ENCODE peak calls at places on chromosomes 2 and 18, in five cellular contexts. E is A549, W is K562, K is HepG2, A is GM12878. I is an unnamed sample.

GRCh38 chr18:3012306-3012919 is 531 bp downstream of the LPIN2 start:
- DNase-seq in W (peak), A (no peak), K (no peak), E (peak), I (peak)

GRCh38 chr2:1055014-1055595 is 104.5 kb downstream of the SNTG2 start:
- DNase-seq in E (no peak), K (no peak), W (no peak), A (no peak), I (no peak)

GRCh38 chr18:7329036-7329435 is 98.1 kb downstream of the LRRC30 start:
- DNase-seq in A (no peak), E (peak), K (no peak), W (no peak), I (no peak)

GRCh38 chr2:96556441-96557330 is 20.1 kb downstream of the ARID5A start:
- DNase-seq in E (peak), A (no peak), W (no peak), K (peak), I (no peak)

GRCh38 chr2:227324671-227325055 is 388 bp upstream of the MFF start:
- DNase-seq in E (no peak), K (no peak), W (peak), A (no peak), I (no peak)

GRCh38 chr2:187783446-187783845 is 229.2 kb upstream of the TFPI start:
- DNase-seq in W (no peak), E (peak), A (no peak), K (no peak), I (no peak)

GRCh38 chr2:208360259-208361076 is 46.1 kb upstream of the PTH2R start:
- DNase-seq in A (no peak), K (no peak), E (no peak), W (no peak), I (no peak)

GRCh38 chr2:169363027-169363569 is 764 bp upstream of the LRP2 start:
- DNase-seq in E (peak), W (no peak), K (no peak), A (no peak), I (no peak)

GRCh38 chr18:62935994-62936393 is 220.7 kb downstream of the PHLPP1 start:
- DNase-seq in A (no peak), E (no peak), W (no peak), K (no peak), I (no peak)

GRCh38 chr2:11389551-11390528 is 45.4 kb upstream of the ROCK2 start:
- DNase-seq in K (peak), E (peak), W (no peak), A (no peak), I (no peak)

GRCh38 chr2:8080063-8080462 is 601.8 kb upstream of the ID2 start:
- DNase-seq in E (no peak), K (no peak), W (no peak), A (no peak), I (no peak)

GRCh38 chr2:189115126-189115525 is 64.4 kb downstream of the COL5A2 start:
- DNase-seq in K (no peak), E (no peak), A (no peak), W (no peak), I (no peak)

GRCh38 chr2:44268259-44268649 is 7.0 kb upstream of the SLC3A1 start:
- DNase-seq in A (no peak), W (no peak), E (peak), K (no peak), I (no peak)

GRCh38 chr2:111171337-111171930 is 50.7 kb downstream of the BCL2L11 start:
- DNase-seq in A (no peak), K (no peak), E (no peak), W (no peak), I (no peak)

GRCh38 chr2:102177814-102178478 is 8.9 kb upstream of the IL1RL2 start:
- DNase-seq in K (no peak), W (no peak), A (no peak), E (no peak), I (no peak)

GRCh38 chr2:98607741-98608117 is 583 bp downstream of the COA5 start:
- DNase-seq in K (no peak), W (no peak), E (no peak), A (no peak), I (no peak)

GRCh38 chr2:84879595-84880394 is 1.1 kb downstream of the TRABD2A start:
- DNase-seq in W (no peak), K (no peak), E (no peak), A (no peak), I (peak)

GRCh38 chr2:221943078-221943810 is 355.6 kb downstream of the PAX3 start:
- DNase-seq in E (no peak), K (no peak), W (no peak), A (no peak), I (no peak)

GRCh38 chr2:23418056-23418455 is 33.1 kb downstream of the KLHL29 start:
- DNase-seq in W (no peak), K (no peak), E (no peak), A (no peak), I (no peak)

GRCh38 chr2:132252191-132252893 is 90.6 kb upstream of the ANKRD30BL start:
- DNase-seq in W (no peak), K (no peak), E (no peak), A (no peak), I (no peak)

GRCh38 chr2:20051518-20052228 is at the start of gene LAPTM4A:
- DNase-seq in A (peak), W (peak), K (peak), E (peak), I (peak)
- TF ChIP-seq CTCF in A (no peak), W (peak), K (peak), E (no peak), I (no peak)

GRCh38 chr2:241894056-241894641 is 24.6 kb downstream of the RTP5 start:
- DNase-seq in A (no peak), E (no peak), W (no peak), K (no peak), I (no peak)

GRCh38 chr2:241895732-241896641 is 26.5 kb downstream of the RTP5 start:
- DNase-seq in K (no peak), E (peak), W (no peak), A (no peak), I (no peak)

GRCh38 chr2:241893265-241893664 is 23.7 kb downstream of the RTP5 start:
- DNase-seq in K (no peak), A (no peak), E (no peak), W (no peak), I (peak)

GRCh38 chr2:241895427-241895731 is 25.9 kb downstream of the RTP5 start:
- DNase-seq in K (no peak), A (no peak), E (no peak), W (no peak), I (no peak)

GRCh38 chr2:241894681-241895426 is 25.3 kb downstream of the RTP5 start:
- DNase-seq in W (no peak), K (no peak), A (no peak), E (no peak), I (no peak)
- TF ChIP-seq ESRRA in W (no peak), K (no peak), A (no peak), E (no peak), I (no peak)

DNA sequence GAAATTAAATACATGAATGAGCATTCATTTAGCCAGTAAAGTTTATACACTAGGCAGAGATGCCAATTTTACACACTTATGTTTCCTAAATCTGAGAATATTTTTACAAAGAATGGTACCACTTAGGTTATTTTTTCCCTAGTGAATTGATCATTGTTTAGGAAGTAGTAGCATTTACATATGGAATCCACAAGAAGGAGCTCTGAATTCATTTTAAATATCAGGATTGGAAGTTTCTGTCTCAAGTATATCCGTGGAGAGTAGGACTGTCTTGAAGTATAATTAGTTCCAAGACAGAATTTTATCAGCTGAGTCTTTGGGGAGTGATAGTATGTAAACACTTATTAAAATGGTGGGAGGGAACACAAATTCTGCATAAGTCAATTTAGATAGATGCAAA is 82.2 kb upstream of the FAM98A start:
- DNase-seq in K (no peak), E (peak), A (no peak), W (no peak), I (no peak)
- TF ChIP-seq CTCF in K (no peak), E (peak), A (no peak), W (peak), I (no peak)

GRCh38 chr2:177593448-177593847 is 200.9 kb downstream of the AGPS start:
- DNase-seq in E (no peak), K (no peak), W (peak), A (no peak), I (no peak)
- TF ChIP-seq ESRRA in E (no peak), K (no peak), W (no peak), A (no peak), I (no peak)

GRCh38 chr2:59398081-59398480 is 1155.4 kb downstream of the BCL11A start:
- DNase-seq in A (no peak), K (no peak), E (no peak), W (no peak), I (no peak)

GRCh38 chr2:59399126-59399525 is 1154.3 kb downstream of the BCL11A start:
- DNase-seq in A (no peak), E (no peak), W (no peak), K (no peak), I (no peak)

GRCh38 chr2:59389240-59389639 is 1148.1 kb upstream of the FANCL start:
- DNase-seq in A (no peak), W (no peak), E (peak), K (no peak), I (no peak)

GRCh38 chr2:59390581-59390980 is 1149.5 kb upstream of the FANCL start:
- DNase-seq in A (no peak), K (no peak), W (no peak), E (no peak), I (no peak)

DNA sequence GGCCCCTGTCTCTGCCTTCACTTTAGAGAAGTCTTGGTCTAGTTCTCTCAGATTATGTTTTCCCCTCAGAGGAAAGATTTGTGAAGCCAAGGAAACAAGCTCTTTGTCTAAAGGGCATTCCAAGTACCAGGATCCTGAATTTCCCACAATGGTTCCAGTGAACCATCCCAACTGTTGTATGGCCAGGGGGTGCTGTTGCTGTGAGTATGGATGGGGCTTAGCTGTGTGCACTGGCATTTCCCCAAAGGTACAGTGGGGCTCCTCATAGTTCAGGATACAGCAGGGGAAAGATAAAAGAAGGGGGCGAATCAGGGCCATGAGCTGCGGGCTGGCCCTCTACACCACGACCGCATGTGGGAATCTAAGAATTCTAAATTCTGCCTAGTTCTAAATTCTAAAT is 1154.0 kb upstream of the FANCL start:
- DNase-seq in A (no peak), K (no peak), E (no peak), W (no peak), I (no peak)
- TF ChIP-seq CTCF in A (no peak), K (no peak), E (no peak), W (no peak), I (no peak)

DNA sequence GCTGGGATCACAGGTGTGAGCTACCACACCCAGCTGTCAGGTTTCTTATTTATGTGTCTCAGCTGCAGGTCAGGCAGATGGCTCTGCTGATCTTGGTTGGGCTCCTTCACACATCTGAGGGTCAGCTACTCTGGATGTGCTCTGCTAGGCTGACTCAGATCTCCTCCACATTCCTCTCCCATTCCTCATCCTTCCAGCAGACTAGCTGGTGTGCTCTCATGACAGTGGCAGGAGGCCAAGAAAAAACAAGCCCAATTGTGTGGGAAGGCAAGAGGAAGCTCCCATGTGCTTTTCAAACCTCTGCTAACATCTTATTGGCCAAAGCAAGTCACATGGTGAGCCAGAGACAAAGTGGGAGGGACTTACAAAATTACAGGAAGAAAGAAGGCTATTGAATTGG is 11.7 kb upstream of the MSH6 start:
- DNase-seq in K (peak), E (peak), W (peak), A (no peak), I (no peak)
- TF ChIP-seq ESRRA in K (no peak), E (no peak), W (no peak), A (no peak), I (no peak)

I was measured in WTC11.